ENCODE peak calls at places on chromosomes 3 and 15, in seven cellular contexts. A, G, O, F, U, H and B are unnamed samples.

GRCh38 chr3:172357850-172358754 is 90.2 kb downstream of the GHSR start:
- DNase-seq in A (no peak), G (no peak), O (no peak), F (no peak), U (no peak), H (no peak), B (no peak)

GRCh38 chr3:59766165-59766872 is 716.5 kb upstream of the CFAP20DC start:
- DNase-seq in A (no peak), G (no peak), O (no peak), F (no peak), U (no peak), H (no peak), B (no peak)

GRCh38 chr3:45679805-45680204 is 9.4 kb upstream of the SACM1L start:
- DNase-seq in A (no peak), G (no peak), O (no peak), F (peak; percentile 79), U (no peak), H (peak; percentile 87), B (no peak)

GRCh38 chr3:18765672-18766071 is 340.5 kb upstream of the SATB1 start:
- DNase-seq in A (no peak), G (no peak), O (no peak), F (no peak), U (no peak), H (no peak), B (no peak)

GRCh38 chr3:139718415-139718814 is 40.6 kb upstream of the NMNAT3 start:
- DNase-seq in A (no peak), G (no peak), O (no peak), F (no peak), U (no peak), H (peak; percentile 61), B (peak; percentile 86)

GRCh38 chr3:186746008-186746407 is 28.8 kb downstream of the KNG1 start:
- DNase-seq in A (peak; percentile 67), G (no peak), O (no peak), F (peak; percentile 99), U (no peak), H (peak; percentile 36), B (peak; percentile 78)

GRCh38 chr15:80736571-80736970 is 41.5 kb downstream of the ABHD17C start:
- DNase-seq in A (no peak), G (peak; percentile 8), O (no peak), F (no peak), U (no peak), H (no peak), B (no peak)

GRCh38 chr3:182508896-182509295 is 284.4 kb upstream of the ATP11B start:
- DNase-seq in A (no peak), G (no peak), O (no peak), F (no peak), U (no peak), H (no peak), B (no peak)

GRCh38 chr3:52820741-52821140 is 9.7 kb downstream of the ITIH4 start:
- DNase-seq in A (no peak), G (no peak), O (no peak), F (peak; percentile 5), U (no peak), H (peak; percentile 48), B (peak; percentile 49)

GRCh38 chr3:38067508-38068233 is 28.7 kb downstream of the DLEC1 start:
- DNase-seq in A (no peak), G (no peak), O (no peak), F (no peak), U (no peak), H (no peak), B (no peak)

GRCh38 chr3:187986514-187986934 is 167.4 kb upstream of the LPP start:
- DNase-seq in A (no peak), G (no peak), O (no peak), F (peak; percentile 65), U (no peak), H (no peak), B (no peak)

GRCh38 chr15:74377831-74378766 is 10.7 kb upstream of the CYP11A1 start:
- DNase-seq in A (no peak), G (no peak), O (no peak), F (no peak), U (no peak), H (no peak), B (no peak)

GRCh38 chr15:74137544-74137920 is 7.1 kb downstream of the ISLR2 start:
- DNase-seq in A (no peak), G (no peak), O (no peak), F (no peak), U (no peak), H (no peak), B (no peak)

GRCh38 chr15:56292546-56293316 is 49.1 kb upstream of the RFX7 start:
- DNase-seq in A (no peak), G (no peak), O (no peak), F (no peak), U (no peak), H (no peak), B (no peak)

GRCh38 chr3:66592061-66592875 is 91.4 kb upstream of the LRIG1 start:
- DNase-seq in A (no peak), G (no peak), O (no peak), F (no peak), U (no peak), H (no peak), B (no peak)

GRCh38 chr3:37979798-37980476 is 10.6 kb upstream of the VILL start:
- DNase-seq in A (no peak), G (no peak), O (no peak), F (peak; percentile 32), U (no peak), H (no peak), B (no peak)

GRCh38 chr3:52089691-52090090 is 33.3 kb upstream of the DUSP7 start:
- DNase-seq in A (no peak), G (no peak), O (no peak), F (no peak), U (no peak), H (no peak), B (no peak)

GRCh38 chr3:41749988-41750387 is 211.9 kb downstream of the ULK4 start:
- DNase-seq in A (no peak), G (no peak), O (no peak), F (no peak), U (no peak), H (no peak), B (no peak)

GRCh38 chr3:129650256-129650872 is 43.9 kb upstream of the PLXND1 start:
- DNase-seq in A (peak; percentile 82), G (no peak), O (peak; percentile 81), F (peak; percentile 86), U (no peak), H (peak; percentile 68), B (no peak)

GRCh38 chr3:136277115-136277514 is 27.0 kb downstream of the PCCB start:
- DNase-seq in A (no peak), G (peak; percentile 74), O (no peak), F (no peak), U (peak; percentile 60), H (no peak), B (no peak)

GRCh38 chr3:31172336-31172735 is 277.9 kb upstream of the GADL1 start:
- DNase-seq in A (no peak), G (no peak), O (no peak), F (no peak), U (no peak), H (no peak), B (no peak)

GRCh38 chr3:180679178-180680096 is at the start of gene CCDC39:
- DNase-seq in A (peak; percentile 55), G (peak; percentile 80), O (peak; percentile 65), F (no peak), U (peak; percentile 62), H (peak; percentile 88), B (peak; percentile 91)

GRCh38 chr15:84976746-84977345 is 4.8 kb upstream of the PDE8A start:
- DNase-seq in A (no peak), G (no peak), O (no peak), F (no peak), U (no peak), H (no peak), B (no peak)

GRCh38 chr15:33111051-33111451 is 83.5 kb downstream of the FMN1 start:
- DNase-seq in A (no peak), G (no peak), O (no peak), F (no peak), U (no peak), H (no peak), B (no peak)

GRCh38 chr3:60756231-60756630 is 495.0 kb downstream of the FHIT start:
- DNase-seq in A (no peak), G (no peak), O (no peak), F (no peak), U (no peak), H (peak; percentile 17), B (no peak)

GRCh38 chr15:39669671-39670070 is 88.8 kb downstream of the THBS1 start:
- DNase-seq in A (no peak), G (no peak), O (no peak), F (no peak), U (no peak), H (no peak), B (peak; percentile 63)

GRCh38 chr3:98811048-98811447 is 47.9 kb downstream of the ST3GAL6 start:
- DNase-seq in A (no peak), G (no peak), O (no peak), F (no peak), U (no peak), H (no peak), B (no peak)

GRCh38 chr3:32184187-32184730 is 54.2 kb upstream of the CMTM8 start:
- DNase-seq in A (no peak), G (no peak), O (no peak), F (no peak), U (no peak), H (no peak), B (no peak)

GRCh38 chr3:156586905-156587766 is 32.2 kb upstream of the SSR3 start:
- DNase-seq in A (no peak), G (no peak), O (no peak), F (peak; percentile 31), U (no peak), H (no peak), B (no peak)

GRCh38 chr3:171351676-171352075 is 108.5 kb downstream of the TNIK start:
- DNase-seq in A (no peak), G (no peak), O (no peak), F (no peak), U (peak; percentile 37), H (no peak), B (no peak)